ENCODE peak calls at places on chromosomes 1 and 21, in eight cellular contexts. One of them, this sample, is unnamed.
A peak's percentile ranks its signal among the peaks of the same experiment; 100 is the strongest.

GRCh38 chr1:43978551-43979260 is at the start of gene B4GALT2:
- DNase-seq in Calu3: peak; percentile 60
- DNase-seq in cardiac fibroblast: peak; percentile 14
- DNase-seq in A549: no peak
- DNase-seq in IMR-90: no peak
- DNase-seq in left ventricle myocardium inferior: peak; percentile 55
- DNase-seq in GM10248: peak; percentile 82
- DNase-seq in choroid plexus epithelial cell: no peak
- DNase-seq in this sample: peak; percentile 33

GRCh38 chr21:37647781-37648180 is 268.5 kb downstream of the KCNJ6 start:
- DNase-seq in Calu3: no peak
- DNase-seq in cardiac fibroblast: no peak
- DNase-seq in A549: no peak
- DNase-seq in IMR-90: no peak
- DNase-seq in left ventricle myocardium inferior: no peak
- DNase-seq in GM10248: no peak
- DNase-seq in choroid plexus epithelial cell: no peak
- DNase-seq in this sample: peak; percentile 61

GRCh38 chr1:214464303-214465287 is 86.8 kb downstream of the PTPN14 start:
- DNase-seq in Calu3: no peak
- DNase-seq in cardiac fibroblast: no peak
- DNase-seq in A549: no peak
- DNase-seq in IMR-90: no peak
- DNase-seq in left ventricle myocardium inferior: no peak
- DNase-seq in GM10248: no peak
- DNase-seq in choroid plexus epithelial cell: no peak
- DNase-seq in this sample: no peak

GRCh38 chr1:177820213-177820612 is 149.6 kb downstream of the SEC16B start:
- DNase-seq in Calu3: no peak
- DNase-seq in cardiac fibroblast: no peak
- DNase-seq in A549: no peak
- DNase-seq in IMR-90: no peak
- DNase-seq in left ventricle myocardium inferior: no peak
- DNase-seq in GM10248: no peak
- DNase-seq in choroid plexus epithelial cell: no peak
- DNase-seq in this sample: no peak

GRCh38 chr1:187281085-187281484 is 452.3 kb downstream of the PLA2G4A start:
- DNase-seq in Calu3: no peak
- DNase-seq in cardiac fibroblast: no peak
- DNase-seq in A549: no peak
- DNase-seq in IMR-90: no peak
- DNase-seq in left ventricle myocardium inferior: no peak
- DNase-seq in GM10248: no peak
- DNase-seq in choroid plexus epithelial cell: no peak
- DNase-seq in this sample: no peak

GRCh38 chr1:37759451-37759850 is 5.5 kb downstream of the EPHA10 start:
- DNase-seq in Calu3: no peak
- DNase-seq in cardiac fibroblast: no peak
- DNase-seq in A549: no peak
- DNase-seq in IMR-90: no peak
- DNase-seq in left ventricle myocardium inferior: no peak
- DNase-seq in GM10248: no peak
- DNase-seq in choroid plexus epithelial cell: no peak
- DNase-seq in this sample: no peak

GRCh38 chr21:43944181-43944633 is 67.9 kb upstream of the TRAPPC10 start:
- DNase-seq in Calu3: no peak
- DNase-seq in cardiac fibroblast: no peak
- DNase-seq in A549: no peak
- DNase-seq in IMR-90: no peak
- DNase-seq in left ventricle myocardium inferior: no peak
- DNase-seq in GM10248: no peak
- DNase-seq in choroid plexus epithelial cell: no peak
- DNase-seq in this sample: no peak

GRCh38 chr21:42653492-42654061 is at the start of gene PDE9A:
- DNase-seq in Calu3: peak; percentile 35
- DNase-seq in cardiac fibroblast: no peak
- DNase-seq in A549: no peak
- DNase-seq in IMR-90: no peak
- DNase-seq in left ventricle myocardium inferior: no peak
- DNase-seq in GM10248: no peak
- DNase-seq in choroid plexus epithelial cell: no peak
- DNase-seq in this sample: no peak

GRCh38 chr1:31354266-31354665 is 18.6 kb downstream of the FABP3 start:
- DNase-seq in Calu3: no peak
- DNase-seq in cardiac fibroblast: peak; percentile 27
- DNase-seq in A549: no peak
- DNase-seq in IMR-90: peak; percentile 44
- DNase-seq in left ventricle myocardium inferior: no peak
- DNase-seq in GM10248: no peak
- DNase-seq in choroid plexus epithelial cell: peak; percentile 78
- DNase-seq in this sample: no peak

GRCh38 chr1:54968581-54968980 is 11.8 kb upstream of the TMEM61 start:
- DNase-seq in Calu3: no peak
- DNase-seq in cardiac fibroblast: no peak
- DNase-seq in A549: no peak
- DNase-seq in IMR-90: no peak
- DNase-seq in left ventricle myocardium inferior: no peak
- DNase-seq in GM10248: no peak
- DNase-seq in choroid plexus epithelial cell: no peak
- DNase-seq in this sample: no peak

GRCh38 chr21:44303490-44303981 is 3.7 kb downstream of the PFKL start:
- DNase-seq in Calu3: peak; percentile 67
- DNase-seq in cardiac fibroblast: no peak
- DNase-seq in A549: no peak
- DNase-seq in IMR-90: no peak
- DNase-seq in left ventricle myocardium inferior: no peak
- DNase-seq in GM10248: no peak
- DNase-seq in choroid plexus epithelial cell: no peak
- DNase-seq in this sample: no peak

GRCh38 chr21:27466175-27466574 is 499.3 kb upstream of the ADAMTS5 start:
- DNase-seq in Calu3: no peak
- DNase-seq in cardiac fibroblast: peak; percentile 21
- DNase-seq in A549: no peak
- DNase-seq in IMR-90: no peak
- DNase-seq in left ventricle myocardium inferior: no peak
- DNase-seq in GM10248: no peak
- DNase-seq in choroid plexus epithelial cell: peak; percentile 24
- DNase-seq in this sample: no peak

GRCh38 chr1:56502700-56503245 is 76.6 kb downstream of the PLPP3 start:
- DNase-seq in Calu3: no peak
- DNase-seq in cardiac fibroblast: peak; percentile 87
- DNase-seq in A549: peak; percentile 11
- DNase-seq in IMR-90: peak; percentile 50
- DNase-seq in left ventricle myocardium inferior: no peak
- DNase-seq in GM10248: no peak
- DNase-seq in choroid plexus epithelial cell: peak; percentile 35
- DNase-seq in this sample: peak; percentile 11

GRCh38 chr1:189211742-189212141 is 1265.9 kb downstream of the BRINP3 start:
- DNase-seq in Calu3: no peak
- DNase-seq in cardiac fibroblast: no peak
- DNase-seq in A549: no peak
- DNase-seq in IMR-90: peak; percentile 69
- DNase-seq in left ventricle myocardium inferior: no peak
- DNase-seq in GM10248: no peak
- DNase-seq in choroid plexus epithelial cell: peak; percentile 13
- DNase-seq in this sample: peak; percentile 18

GRCh38 chr1:205226868-205227583 is 720 bp upstream of the TMCC2 start:
- DNase-seq in Calu3: peak; percentile 15
- DNase-seq in cardiac fibroblast: peak; percentile 55
- DNase-seq in A549: peak; percentile 44
- DNase-seq in IMR-90: peak; percentile 43
- DNase-seq in left ventricle myocardium inferior: no peak
- DNase-seq in GM10248: no peak
- DNase-seq in choroid plexus epithelial cell: peak; percentile 61
- DNase-seq in this sample: peak; percentile 99

GRCh38 chr1:27299385-27300252 is 22.3 kb upstream of the TMEM222 start:
- DNase-seq in Calu3: no peak
- DNase-seq in cardiac fibroblast: peak; percentile 99
- DNase-seq in A549: peak; percentile 75
- DNase-seq in IMR-90: peak; percentile 100
- DNase-seq in left ventricle myocardium inferior: peak; percentile 67
- DNase-seq in GM10248: no peak
- DNase-seq in choroid plexus epithelial cell: peak; percentile 100
- DNase-seq in this sample: peak; percentile 85

GRCh38 chr1:16613185-16614147 is at the start of gene NBPF1:
- DNase-seq in Calu3: peak; percentile 94
- DNase-seq in cardiac fibroblast: peak; percentile 98
- DNase-seq in A549: peak; percentile 96
- DNase-seq in IMR-90: peak; percentile 94
- DNase-seq in left ventricle myocardium inferior: peak; percentile 96
- DNase-seq in GM10248: peak; percentile 100
- DNase-seq in choroid plexus epithelial cell: peak; percentile 98
- DNase-seq in this sample: peak; percentile 99
- TF ChIP-seq CTCF in Calu3: no peak
- TF ChIP-seq CTCF in cardiac fibroblast: no peak
- TF ChIP-seq CTCF in A549: peak; percentile 19
- TF ChIP-seq CTCF in IMR-90: no peak
- TF ChIP-seq CTCF in left ventricle myocardium inferior: no peak
- TF ChIP-seq CTCF in GM10248: peak; percentile 7
- TF ChIP-seq CTCF in choroid plexus epithelial cell: no peak
- TF ChIP-seq CTCF in this sample: no peak

GRCh38 chr1:184479435-184480202 is 92.8 kb downstream of the C1orf21 start:
- DNase-seq in Calu3: no peak
- DNase-seq in cardiac fibroblast: no peak
- DNase-seq in A549: no peak
- DNase-seq in IMR-90: no peak
- DNase-seq in left ventricle myocardium inferior: no peak
- DNase-seq in GM10248: no peak
- DNase-seq in choroid plexus epithelial cell: no peak
- DNase-seq in this sample: no peak

GRCh38 chr1:184482113-184482512 is 95.3 kb downstream of the C1orf21 start:
- DNase-seq in Calu3: no peak
- DNase-seq in cardiac fibroblast: no peak
- DNase-seq in A549: no peak
- DNase-seq in IMR-90: peak; percentile 44
- DNase-seq in left ventricle myocardium inferior: peak; percentile 75
- DNase-seq in GM10248: no peak
- DNase-seq in choroid plexus epithelial cell: no peak
- DNase-seq in this sample: no peak

GRCh38 chr1:184485731-184486723 is 99.2 kb downstream of the C1orf21 start:
- DNase-seq in Calu3: no peak
- DNase-seq in cardiac fibroblast: no peak
- DNase-seq in A549: peak; percentile 7
- DNase-seq in IMR-90: peak; percentile 33
- DNase-seq in left ventricle myocardium inferior: no peak
- DNase-seq in GM10248: no peak
- DNase-seq in choroid plexus epithelial cell: no peak
- DNase-seq in this sample: peak; percentile 29

GRCh38 chr1:184480711-184481110 is 93.9 kb downstream of the C1orf21 start:
- DNase-seq in Calu3: no peak
- DNase-seq in cardiac fibroblast: no peak
- DNase-seq in A549: no peak
- DNase-seq in IMR-90: no peak
- DNase-seq in left ventricle myocardium inferior: no peak
- DNase-seq in GM10248: no peak
- DNase-seq in choroid plexus epithelial cell: no peak
- DNase-seq in this sample: no peak

DNA sequence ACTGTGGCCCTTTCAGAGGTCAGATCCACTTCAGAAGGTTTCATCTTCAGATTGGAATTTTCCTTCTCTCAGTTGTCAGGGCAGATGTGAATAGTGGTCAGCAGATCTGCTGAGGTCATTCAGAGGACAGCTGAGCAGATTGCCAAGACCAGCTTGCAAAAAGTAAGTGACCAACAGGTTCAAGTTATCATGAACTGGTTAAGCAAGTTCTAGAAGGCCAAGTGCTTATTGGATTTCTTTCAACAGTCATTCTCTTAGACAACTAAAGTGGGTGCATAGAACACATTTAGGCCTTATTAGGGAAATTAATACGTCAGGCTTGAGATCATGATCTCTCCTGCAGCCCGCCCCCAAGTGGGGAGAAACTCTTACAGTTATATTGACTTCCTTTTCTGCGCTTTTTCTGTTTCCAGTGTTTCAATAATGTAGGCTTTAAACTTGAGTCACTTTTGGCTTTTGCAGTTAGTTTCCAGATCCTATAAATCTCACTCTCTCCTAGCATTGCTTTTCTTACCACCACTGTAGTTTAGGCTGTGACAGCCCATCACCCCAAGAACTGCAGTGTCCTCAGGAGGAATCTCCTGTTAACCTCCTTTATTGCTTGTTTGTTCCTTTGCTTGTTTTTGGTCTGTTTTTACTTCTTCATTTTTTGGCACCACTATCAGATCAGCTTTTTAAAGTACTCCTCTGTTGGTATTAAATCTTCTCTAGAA is 96.4 kb downstream of the C1orf21 start:
- DNase-seq in Calu3: peak; percentile 62
- DNase-seq in cardiac fibroblast: peak; percentile 38
- DNase-seq in A549: no peak
- DNase-seq in IMR-90: peak; percentile 83
- DNase-seq in left ventricle myocardium inferior: no peak
- DNase-seq in GM10248: no peak
- DNase-seq in choroid plexus epithelial cell: peak; percentile 91
- DNase-seq in this sample: no peak
- TF ChIP-seq CTCF in Calu3: peak; percentile 39
- TF ChIP-seq CTCF in cardiac fibroblast: no peak
- TF ChIP-seq CTCF in A549: no peak
- TF ChIP-seq CTCF in IMR-90: no peak
- TF ChIP-seq CTCF in left ventricle myocardium inferior: no peak
- TF ChIP-seq CTCF in GM10248: no peak
- TF ChIP-seq CTCF in choroid plexus epithelial cell: peak; percentile 30
- TF ChIP-seq CTCF in this sample: no peak

DNA sequence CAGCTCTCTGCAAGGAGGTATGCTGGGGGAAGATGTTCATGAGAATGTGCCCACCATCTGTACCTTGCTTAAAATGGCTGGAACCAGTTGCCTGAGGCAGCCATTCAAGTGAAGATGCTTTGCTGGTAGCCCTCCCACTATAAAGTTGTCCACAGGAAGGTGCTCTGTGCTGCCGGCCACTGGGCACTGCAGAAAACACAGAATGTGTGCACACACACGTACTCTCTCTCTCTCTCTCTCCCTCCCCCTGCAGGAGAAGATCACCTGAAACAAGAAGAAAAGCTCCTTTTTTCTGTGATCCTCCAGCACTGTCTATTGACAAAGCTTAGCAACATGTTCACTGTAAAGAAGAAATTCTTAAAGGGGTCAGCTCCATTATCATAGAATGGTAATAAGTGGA is 134.8 kb downstream of the PIGK start:
- DNase-seq in Calu3: no peak
- DNase-seq in cardiac fibroblast: no peak
- DNase-seq in A549: no peak
- DNase-seq in IMR-90: no peak
- DNase-seq in left ventricle myocardium inferior: no peak
- DNase-seq in GM10248: no peak
- DNase-seq in choroid plexus epithelial cell: no peak
- DNase-seq in this sample: no peak
- TF ChIP-seq CTCF in Calu3: no peak
- TF ChIP-seq CTCF in cardiac fibroblast: no peak
- TF ChIP-seq CTCF in A549: no peak
- TF ChIP-seq CTCF in IMR-90: no peak
- TF ChIP-seq CTCF in left ventricle myocardium inferior: no peak
- TF ChIP-seq CTCF in GM10248: no peak
- TF ChIP-seq CTCF in choroid plexus epithelial cell: no peak
- TF ChIP-seq CTCF in this sample: no peak

DNA sequence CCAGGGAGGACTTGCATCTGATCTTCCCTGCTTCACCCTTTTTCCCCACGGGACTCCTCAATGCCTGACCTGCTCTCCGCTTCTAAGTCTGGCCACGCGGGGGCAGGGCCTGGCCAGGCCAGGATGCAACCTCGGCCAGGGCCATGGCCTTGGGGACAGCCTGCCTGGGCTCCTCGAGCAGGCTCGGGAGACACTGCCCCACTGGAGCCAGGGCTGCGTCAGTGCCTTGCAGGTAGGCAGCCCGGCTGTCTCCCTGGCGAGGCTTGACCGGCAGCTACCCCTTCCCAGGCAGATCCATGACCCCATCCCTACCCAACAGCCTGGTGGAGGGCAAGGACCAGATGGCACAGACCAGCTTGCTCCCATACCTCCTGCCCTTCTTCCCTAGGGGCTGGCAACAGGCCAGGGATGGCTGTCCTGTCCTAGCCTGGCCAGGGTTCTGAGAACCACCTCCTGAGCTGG is 2.7 kb upstream of the PRDM16 start:
- DNase-seq in Calu3: no peak
- DNase-seq in cardiac fibroblast: peak; percentile 22
- DNase-seq in A549: peak; percentile 32
- DNase-seq in IMR-90: no peak
- DNase-seq in left ventricle myocardium inferior: peak; percentile 67
- DNase-seq in GM10248: no peak
- DNase-seq in choroid plexus epithelial cell: no peak
- DNase-seq in this sample: no peak
- TF ChIP-seq CTCF in Calu3: no peak
- TF ChIP-seq CTCF in cardiac fibroblast: peak; percentile 29
- TF ChIP-seq CTCF in A549: no peak
- TF ChIP-seq CTCF in IMR-90: peak; percentile 28
- TF ChIP-seq CTCF in left ventricle myocardium inferior: peak; percentile 71
- TF ChIP-seq CTCF in GM10248: no peak
- TF ChIP-seq CTCF in choroid plexus epithelial cell: no peak
- TF ChIP-seq CTCF in this sample: no peak